ENCODE peak calls at places on chromosomes 2 and 18, in seven cellular contexts. W is IMR-90, U is spleen, X is kidney, T is tibial artery, S is neural progenitor cell, Z is testis. J is an unnamed sample.

GRCh38 chr2:160472839-160473251 is 20.8 kb downstream of the RBMS1 start:
- DNase-seq in W (peak; percentile 94), U (no peak), X (no peak), T (no peak), S (peak; percentile 32), Z (no peak), J (no peak)

GRCh38 chr2:36513661-36514060 is 84.3 kb downstream of the FEZ2 start:
- DNase-seq in W (no peak), U (no peak), X (no peak), T (no peak), S (no peak), Z (no peak), J (no peak)

GRCh38 chr2:54479422-54479821 is 23.3 kb downstream of the SPTBN1 start:
- DNase-seq in W (no peak), U (no peak), X (no peak), T (no peak), S (no peak), Z (no peak), J (no peak)

GRCh38 chr18:72460210-72460680 is 83.9 kb downstream of the CBLN2 start:
- DNase-seq in W (peak; percentile 6), U (no peak), X (no peak), T (no peak), S (no peak), Z (no peak), J (no peak)

GRCh38 chr2:104790100-104790811 is 63.7 kb upstream of the POU3F3 start:
- DNase-seq in W (no peak), U (no peak), X (no peak), T (no peak), S (peak; percentile 89), Z (peak; percentile 23), J (no peak)

GRCh38 chr2:42048318-42049251 is 764 bp downstream of the PKDCC start:
- DNase-seq in W (peak; percentile 45), U (no peak), X (peak; percentile 81), T (no peak), S (peak; percentile 64), Z (no peak), J (no peak)

GRCh38 chr2:46679761-46680160 is 200.4 kb downstream of the TMEM247 start:
- DNase-seq in W (peak; percentile 79), U (no peak), X (no peak), T (no peak), S (no peak), Z (no peak), J (no peak)

GRCh38 chr2:15561574-15562344 is 625 bp upstream of the NBAS start:
- DNase-seq in W (peak; percentile 34), U (no peak), X (no peak), T (no peak), S (peak; percentile 47), Z (peak; percentile 88), J (peak; percentile 20)

GRCh38 chr2:69943841-69944604 is 17.4 kb downstream of the ASPRV1 start:
- DNase-seq in W (no peak), U (no peak), X (peak; percentile 32), T (no peak), S (no peak), Z (no peak), J (no peak)

GRCh38 chr2:172239944-172240590 is 137.4 kb upstream of the DLX2 start:
- DNase-seq in W (peak; percentile 50), U (no peak), X (no peak), T (no peak), S (no peak), Z (peak; percentile 57), J (no peak)

GRCh38 chr2:127397568-127398238 is 9.9 kb upstream of the MAP3K2 start:
- DNase-seq in W (no peak), U (no peak), X (peak; percentile 60), T (no peak), S (no peak), Z (no peak), J (no peak)

GRCh38 chr2:219025637-219026585 is 15.4 kb downstream of the CFAP65 start:
- DNase-seq in W (no peak), U (peak; percentile 58), X (peak; percentile 45), T (no peak), S (no peak), Z (no peak), J (no peak)

GRCh38 chr18:42925036-42925435 is 190.4 kb downstream of the RIT2 start:
- DNase-seq in W (no peak), U (no peak), X (no peak), T (no peak), S (no peak), Z (no peak), J (no peak)

GRCh38 chr18:36662000-36662399 is 166.8 kb downstream of the TPGS2 start:
- DNase-seq in W (peak; percentile 28), U (no peak), X (no peak), T (no peak), S (peak; percentile 57), Z (peak; percentile 19), J (no peak)

GRCh38 chr2:99472327-99472960 is 17.4 kb downstream of the REV1 start:
- DNase-seq in W (no peak), U (no peak), X (no peak), T (no peak), S (no peak), Z (no peak), J (no peak)

GRCh38 chr2:127140543-127140942 is 33.6 kb upstream of the BIN1 start:
- DNase-seq in W (no peak), U (no peak), X (peak; percentile 17), T (no peak), S (no peak), Z (no peak), J (no peak)

GRCh38 chr2:74504591-74504990 is 2.9 kb downstream of the PCGF1 start:
- DNase-seq in W (no peak), U (peak; percentile 39), X (no peak), T (no peak), S (no peak), Z (no peak), J (no peak)

GRCh38 chr2:74505448-74506246 is 1.8 kb downstream of the PCGF1 start:
- DNase-seq in W (no peak), U (peak; percentile 68), X (no peak), T (no peak), S (no peak), Z (no peak), J (peak; percentile 23)

GRCh38 chr2:74507926-74508520 is 528 bp upstream of the PCGF1 start:
- DNase-seq in W (peak; percentile 38), U (peak; percentile 88), X (no peak), T (peak; percentile 65), S (peak; percentile 56), Z (peak; percentile 54), J (no peak)

GRCh38 chr2:74510272-74510671 is 2.8 kb upstream of the PCGF1 start:
- DNase-seq in W (no peak), U (no peak), X (no peak), T (no peak), S (no peak), Z (no peak), J (no peak)

DNA sequence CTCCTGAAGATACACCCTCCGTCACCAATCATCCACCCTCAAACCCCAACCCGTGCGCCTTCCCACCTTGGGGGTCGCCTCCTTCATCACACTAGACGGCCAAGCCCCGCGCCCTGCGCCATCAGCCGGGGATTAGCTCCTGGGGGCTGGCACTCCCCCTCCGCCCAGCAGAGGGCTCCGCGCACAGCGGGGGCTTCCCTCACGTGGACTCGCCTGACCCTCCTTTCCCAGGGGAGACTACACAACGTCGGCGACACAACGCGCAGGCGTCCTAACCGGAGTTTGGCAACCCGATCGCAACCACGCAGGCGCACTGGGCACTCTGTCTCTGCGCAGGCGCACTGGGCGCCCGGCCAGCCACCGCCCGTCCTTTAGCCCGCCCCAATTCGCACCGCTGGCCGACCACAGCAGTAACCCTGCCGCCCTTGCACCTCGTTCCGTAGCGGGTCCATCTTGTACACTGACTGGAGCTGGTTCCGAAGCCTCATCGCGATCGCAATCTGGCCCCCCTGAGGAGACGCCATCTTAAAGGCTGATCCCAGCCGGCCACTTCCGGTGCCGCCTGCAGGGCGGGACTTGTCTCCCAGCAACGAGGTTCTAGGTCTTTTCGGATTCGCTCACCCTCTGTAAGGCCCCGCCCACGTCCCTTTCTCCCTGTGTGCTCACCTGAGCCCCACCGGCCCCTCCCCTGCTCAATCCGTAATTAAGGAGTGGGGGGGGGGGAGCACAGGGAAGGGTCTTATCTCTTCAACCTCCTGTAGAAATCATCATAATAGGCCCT is at the start of gene PCGF1:
- DNase-seq in W (peak; percentile 97), U (peak; percentile 98), X (peak; percentile 100), T (peak; percentile 99), S (peak; percentile 99), Z (peak; percentile 100), J (peak; percentile 99)
- H3K4me1 ChIP-seq in W (peaks cover 18% of the 10 kb centered on the region), U (peaks cover 19% of the 10 kb centered on the region), X (peaks cover 19% of the 10 kb centered on the region), T (peaks cover 41% of the 10 kb centered on the region), S (peaks cover 13% of the 10 kb centered on the region), Z (peaks cover 6% of the 10 kb centered on the region), J (peaks cover 49% of the 10 kb centered on the region)

DNA sequence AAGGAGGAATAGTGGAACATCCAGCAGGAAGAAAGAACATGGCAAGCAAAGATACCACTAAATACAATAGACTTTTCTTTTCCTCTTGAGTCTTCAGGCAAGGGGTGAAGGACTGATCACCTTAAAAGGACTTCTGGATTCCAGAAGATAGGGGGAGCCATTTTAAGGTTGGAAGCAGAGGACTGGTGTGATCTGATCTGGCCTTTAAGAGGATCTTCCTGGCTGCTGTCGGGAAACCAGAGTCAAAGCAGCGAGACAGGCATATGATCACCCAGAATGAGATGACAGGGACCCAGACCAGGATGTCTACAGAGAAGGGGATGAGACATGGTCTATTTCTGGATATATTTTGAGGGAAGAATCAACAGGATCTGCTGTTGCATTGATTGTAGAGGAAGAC is 558.0 kb downstream of the STK39 start:
- DNase-seq in W (no peak), U (no peak), X (no peak), T (no peak), S (peak; percentile 63), Z (no peak), J (no peak)
- TF ChIP-seq CTCF in W (no peak), U (no peak), X (no peak), T (no peak), S (peak; percentile 59), Z (no peak), J (no peak)

GRCh38 chr2:196036442-196036841 is 32.2 kb downstream of the DNAH7 start:
- DNase-seq in W (no peak), U (no peak), X (peak; percentile 62), T (no peak), S (no peak), Z (no peak), J (no peak)
- H3K4me1 ChIP-seq in W (no peaks in the 10 kb centered on the region), U (no peaks in the 10 kb centered on the region), X (no peaks in the 10 kb centered on the region), T (no peaks in the 10 kb centered on the region), S (no peaks in the 10 kb centered on the region), Z (no peaks in the 10 kb centered on the region), J (no peaks in the 10 kb centered on the region)

GRCh38 chr2:129192117-129192516 is 787.3 kb upstream of the RAB6C start:
- DNase-seq in W (no peak), U (no peak), X (no peak), T (no peak), S (no peak), Z (no peak), J (no peak)
- TF ChIP-seq CTCF in W (no peak), U (no peak), X (no peak), T (no peak), S (peak; percentile 25), Z (no peak), J (no peak)

J was measured in Peyer's patch.